ENCODE peak calls at places on chromosomes 11 and 22, in nine cellular contexts. D is CD8-positive, alpha-beta T cell; N is spleen; J is psoas muscle; F is neural progenitor cell; O is thoracic aorta; X is uterus; M is stomach; W is A549. I is an unnamed sample.

GRCh38 chr11:15667127-15667725 is 552.5 kb downstream of the INSC start:
- DNase-seq in O (no peak), J (no peak), X (no peak), N (no peak), M (no peak), D (no peak), F (no peak), W (no peak), I (no peak)

GRCh38 chr11:130847517-130847916 is 68.8 kb downstream of the SNX19 start:
- DNase-seq in N (no peak), D (no peak), O (no peak), J (no peak), X (no peak), F (no peak), W (peak), M (no peak), I (no peak)

GRCh38 chr11:65695459-65696241 is 16.4 kb upstream of the KAT5 start:
- DNase-seq in O (no peak), X (peak), F (no peak), D (no peak), M (peak), N (no peak), J (no peak), W (no peak), I (no peak)

GRCh38 chr22:42684462-42685195 is 35.4 kb upstream of the CYB5R3 start:
- DNase-seq in D (no peak), X (peak), W (no peak), F (no peak), M (no peak), N (no peak), O (no peak), J (peak), I (no peak)

GRCh38 chr11:122815900-122816299 is 22.4 kb upstream of the CRTAM start:
- DNase-seq in D (no peak), N (no peak), F (no peak), W (no peak), M (no peak), J (no peak), X (no peak), O (no peak), I (no peak)

GRCh38 chr11:3182462-3182852 is 17.3 kb upstream of the OSBPL5 start:
- DNase-seq in M (no peak), W (no peak), F (no peak), J (peak), N (peak), D (no peak), O (no peak), X (no peak), I (no peak)

GRCh38 chr11:114678125-114679036 is at the start of gene NXPE2:
- DNase-seq in D (no peak), M (no peak), F (no peak), X (no peak), J (no peak), N (no peak), O (no peak), W (peak), I (no peak)

GRCh38 chr22:47434336-47435203 is 672.1 kb downstream of the TBC1D22A start:
- DNase-seq in M (no peak), J (no peak), O (no peak), F (no peak), N (no peak), X (no peak), D (no peak), W (no peak), I (no peak)

GRCh38 chr11:115197433-115197832 is 306.8 kb downstream of the CADM1 start:
- DNase-seq in F (no peak), M (no peak), J (no peak), O (no peak), N (no peak), D (no peak), X (no peak), W (no peak), I (no peak)

GRCh38 chr11:35111171-35112055 is 27.6 kb upstream of the CD44 start:
- DNase-seq in O (no peak), F (no peak), N (no peak), D (no peak), W (peak), X (no peak), M (no peak), J (no peak), I (no peak)

GRCh38 chr11:118488480-118489109 is 38.7 kb upstream of the TTC36 start:
- DNase-seq in M (peak), D (peak), X (peak), N (peak), F (peak), W (peak), O (peak), J (peak), I (no peak)

GRCh38 chr11:3686751-3687150 is 15.6 kb upstream of the CHRNA10 start:
- DNase-seq in O (no peak), M (no peak), D (no peak), J (no peak), N (no peak), X (no peak), F (no peak), W (no peak), I (no peak)

GRCh38 chr11:121461843-121462242 is 9.1 kb upstream of the SORL1-AS1 start:
- DNase-seq in M (no peak), W (no peak), J (no peak), D (no peak), X (no peak), F (no peak), N (no peak), O (no peak), I (no peak)
- H3K4me3 ChIP-seq in M (no peak), W (no peak), J (no peak), D (no peak), X (no peak), F (no peak), N (no peak), O (no peak), I (no peak)

DNA sequence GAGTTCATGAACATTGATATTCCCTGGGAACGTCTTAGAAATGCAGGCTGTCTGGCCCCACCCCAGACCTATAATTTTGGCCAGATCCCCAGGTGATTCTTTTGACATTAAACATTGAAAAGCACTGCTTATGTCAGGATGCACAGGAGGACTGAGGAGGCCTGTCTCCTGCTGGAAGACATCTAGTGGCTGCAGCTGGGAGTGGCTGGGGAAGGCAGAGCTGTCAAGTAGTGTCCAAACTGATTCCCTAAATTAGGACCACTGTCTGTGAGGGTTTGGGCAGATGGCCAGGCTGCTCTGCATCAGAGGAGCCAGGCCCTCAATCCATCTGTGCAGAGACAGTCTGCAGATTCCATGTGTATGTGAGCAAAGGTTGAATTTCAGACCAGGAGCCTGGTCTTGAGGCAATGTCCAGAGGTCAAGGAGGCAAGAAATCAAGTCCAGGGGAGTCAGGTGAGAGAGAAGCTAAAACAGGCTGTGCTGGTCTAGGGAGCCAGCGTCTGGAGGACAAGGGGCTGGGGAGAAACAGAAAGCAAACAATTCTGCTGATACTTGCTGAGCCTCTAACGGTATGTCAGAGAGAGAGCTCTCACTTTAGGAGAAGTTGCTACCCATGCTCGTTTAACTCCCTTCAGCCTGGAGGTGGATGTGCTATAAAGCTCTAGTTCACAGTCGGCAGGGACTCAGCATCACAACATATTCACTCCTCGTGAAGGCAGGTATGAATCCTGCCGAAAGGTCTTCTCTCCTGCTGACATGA is 15.3 kb upstream of the SYTL2 start:
- DNase-seq in O (no peak), M (no peak), D (peak), J (no peak), X (peak), F (peak), N (no peak), W (peak), I (peak)
- H3K27ac ChIP-seq in O (no peak), M (no peak), D (no peak), J (no peak), X (peak), F (no peak), N (no peak), W (peak), I (no peak)

GRCh38 chr11:44037658-44037998 is 10.2 kb upstream of the ACCSL start:
- DNase-seq in O (no peak), N (no peak), W (no peak), F (no peak), X (no peak), M (no peak), D (no peak), J (no peak), I (no peak)
- TF ChIP-seq CTCF in O (peak), N (no peak), W (peak), F (peak), X (no peak), M (no peak), D (no peak), J (no peak), I (no peak)

DNA sequence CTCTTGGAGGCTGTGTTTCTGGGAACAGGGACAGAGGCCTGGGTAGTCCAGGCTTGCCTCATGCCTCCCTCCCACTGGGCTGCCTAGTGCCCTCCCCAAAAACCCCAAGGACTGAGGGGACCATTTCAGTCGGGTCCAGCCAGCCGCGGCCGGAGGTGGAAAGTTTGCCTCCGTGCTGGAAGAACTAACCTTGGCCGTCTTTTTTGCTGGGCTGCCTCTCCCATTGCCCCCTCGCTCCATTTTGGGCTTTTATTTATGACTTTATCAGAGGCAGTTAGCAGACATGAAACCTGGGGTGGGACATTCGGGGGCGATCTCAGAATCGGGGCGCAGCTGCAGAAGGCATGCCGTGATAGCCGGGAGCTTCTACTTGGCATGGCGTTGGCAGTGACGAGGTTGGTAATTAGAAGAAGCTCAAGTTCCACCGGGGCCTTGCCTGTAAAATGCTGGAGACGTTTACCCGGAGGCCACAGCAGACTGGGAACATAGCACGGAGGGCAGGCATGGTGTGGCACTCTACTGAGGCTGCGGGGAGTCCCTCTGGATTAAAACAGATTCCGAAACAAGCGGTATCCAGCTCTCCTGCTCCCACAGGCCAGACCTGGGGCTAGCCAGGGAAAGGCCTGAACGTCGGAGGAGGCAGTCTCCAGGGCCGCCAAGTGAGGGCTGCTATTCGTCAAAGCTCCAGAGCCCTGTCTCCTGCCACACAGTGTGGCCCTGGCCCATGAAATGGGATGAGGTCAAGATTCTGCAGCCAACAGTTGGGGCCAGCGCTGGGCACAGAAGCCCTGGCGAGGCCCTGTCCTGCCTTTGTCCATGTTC is 76.4 kb upstream of the PPARA start:
- DNase-seq in X (peak), W (no peak), F (no peak), M (peak), J (peak), O (no peak), D (no peak), N (peak), I (peak)
- H3K4me3 ChIP-seq in X (peak), W (peak), F (no peak), M (peak), J (peak), O (peak), D (no peak), N (peak), I (peak)

DNA sequence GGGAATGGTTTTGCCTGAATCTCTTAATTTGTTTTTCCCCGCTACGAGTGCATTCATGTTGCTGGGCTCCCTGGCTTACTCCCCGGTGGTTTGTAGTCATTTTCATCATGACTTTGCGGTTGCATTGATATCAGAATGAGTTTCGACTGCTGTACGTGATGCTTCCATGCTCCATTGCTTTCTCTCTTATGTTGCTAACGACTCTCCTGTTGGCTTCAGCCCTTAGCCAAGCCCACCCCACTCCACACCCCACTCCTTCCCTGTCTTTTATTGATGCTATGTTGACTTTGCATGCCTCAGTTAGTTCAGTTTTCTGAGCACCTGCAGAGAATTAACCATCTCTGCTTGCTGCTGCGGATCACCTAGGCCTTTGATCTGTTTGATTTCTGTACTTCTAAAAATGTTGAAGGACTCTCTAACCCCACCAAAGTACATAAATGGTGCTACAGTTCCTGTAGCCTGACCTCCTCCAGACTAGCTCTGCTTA is 65.3 kb downstream of the ARFGAP2 start:
- DNase-seq in F (no peak), X (no peak), M (no peak), D (no peak), N (no peak), J (no peak), W (no peak), O (no peak), I (no peak)
- H3K27ac ChIP-seq in F (no peak), X (no peak), M (no peak), D (no peak), N (no peak), J (no peak), W (no peak), O (no peak), I (no peak)

GRCh38 chr11:14413307-14414072 is 54.5 kb upstream of the RRAS2 start:
- DNase-seq in W (peak), M (no peak), J (peak), O (no peak), D (no peak), N (no peak), X (peak), F (peak), I (no peak)
- TF ChIP-seq CTCF in W (no peak), M (no peak), J (peak), O (peak), D (no peak), N (peak), X (peak), F (peak), I (no peak)

GRCh38 chr22:46129390-46130041 is 20.8 kb upstream of the PPARA start:
- DNase-seq in X (no peak), N (peak), W (no peak), J (peak), F (no peak), M (no peak), D (no peak), O (no peak), I (no peak)
- H3K4me3 ChIP-seq in X (no peak), N (peak), W (no peak), J (peak), F (no peak), M (no peak), D (no peak), O (no peak), I (peak)

I was measured in tibial nerve.